ENCODE peak calls at places on chromosomes 13 and 19, in eight cellular contexts. N is uterus, J is lower lobe of right lung, F is RWPE1, W is transverse colon, M is right lobe of liver, U is spleen, D is RWPE2. A is an unnamed sample.

GRCh38 chr19:49559928-49560327 is 20.4 kb downstream of the NOSIP start:
- DNase-seq in N (no peak), J (no peak), F (no peak), W (no peak), M (no peak), U (no peak), D (no peak), A (no peak)

GRCh38 chr13:42816538-42816937 is 35.2 kb downstream of the FAM216B start:
- DNase-seq in N (no peak), J (no peak), F (no peak), W (no peak), M (no peak), U (no peak), D (no peak), A (no peak)

GRCh38 chr13:84894749-84895148 is 904.5 kb downstream of the SLITRK6 start:
- DNase-seq in N (no peak), J (no peak), F (no peak), W (no peak), M (no peak), U (peak; percentile 69), D (no peak), A (no peak)

GRCh38 chr19:50712833-50713232 is 6.8 kb downstream of the SHANK1 start:
- DNase-seq in N (no peak), J (no peak), F (no peak), W (no peak), M (no peak), U (no peak), D (no peak), A (no peak)

GRCh38 chr19:48508729-48509310 is 2.8 kb downstream of the LMTK3 start:
- DNase-seq in N (no peak), J (no peak), F (no peak), W (no peak), M (no peak), U (no peak), D (no peak), A (no peak)

GRCh38 chr19:28289294-28290063 is 923.5 kb downstream of the UQCRFS1 start:
- DNase-seq in N (no peak), J (no peak), F (no peak), W (peak; percentile 69), M (no peak), U (no peak), D (no peak), A (no peak)

GRCh38 chr19:48501961-48502719 is 9.5 kb downstream of the LMTK3 start:
- DNase-seq in N (no peak), J (peak; percentile 96), F (peak; percentile 92), W (peak; percentile 92), M (peak; percentile 75), U (peak; percentile 88), D (peak; percentile 99), A (no peak)

GRCh38 chr13:99288069-99288468 is 19.1 kb downstream of the GPR183 start:
- DNase-seq in N (no peak), J (no peak), F (no peak), W (no peak), M (no peak), U (no peak), D (no peak), A (no peak)

GRCh38 chr19:48793271-48793670 is 17.6 kb downstream of the BCAT2 start:
- DNase-seq in N (no peak), J (no peak), F (no peak), W (no peak), M (no peak), U (no peak), D (no peak), A (no peak)

GRCh38 chr19:29843180-29844051 is 31.6 kb downstream of the CCNE1 start:
- DNase-seq in N (no peak), J (peak; percentile 52), F (no peak), W (peak; percentile 25), M (peak; percentile 66), U (peak; percentile 88), D (no peak), A (peak; percentile 47)

GRCh38 chr13:30196025-30196424 is 111.3 kb downstream of the KATNAL1 start:
- DNase-seq in N (no peak), J (no peak), F (no peak), W (no peak), M (no peak), U (no peak), D (no peak), A (no peak)

GRCh38 chr19:17706750-17707181 is 12.5 kb upstream of the MAP1S start:
- DNase-seq in N (no peak), J (no peak), F (peak; percentile 59), W (no peak), M (no peak), U (no peak), D (no peak), A (no peak)

GRCh38 chr19:18194554-18195238 is 1.7 kb downstream of the MPV17L2 start:
- DNase-seq in N (peak; percentile 64), J (no peak), F (peak; percentile 63), W (peak; percentile 49), M (peak; percentile 59), U (peak; percentile 86), D (no peak), A (no peak)

GRCh38 chr19:1618157-1619093 is 13.2 kb upstream of the UQCR11 start:
- DNase-seq in N (no peak), J (no peak), F (peak; percentile 47), W (peak; percentile 60), M (no peak), U (no peak), D (peak; percentile 44), A (peak; percentile 61)

GRCh38 chr13:102504002-102504401 is 92.8 kb upstream of the TPP2 start:
- DNase-seq in N (no peak), J (no peak), F (no peak), W (no peak), M (no peak), U (no peak), D (no peak), A (no peak)

GRCh38 chr19:3320354-3320670 is 46.1 kb upstream of the NFIC start:
- DNase-seq in N (no peak), J (no peak), F (no peak), W (no peak), M (no peak), U (no peak), D (no peak), A (no peak)

GRCh38 chr13:106143930-106144709 is 391.3 kb downstream of the EFNB2 start:
- DNase-seq in N (no peak), J (no peak), F (peak; percentile 63), W (no peak), M (no peak), U (no peak), D (no peak), A (no peak)

DNA sequence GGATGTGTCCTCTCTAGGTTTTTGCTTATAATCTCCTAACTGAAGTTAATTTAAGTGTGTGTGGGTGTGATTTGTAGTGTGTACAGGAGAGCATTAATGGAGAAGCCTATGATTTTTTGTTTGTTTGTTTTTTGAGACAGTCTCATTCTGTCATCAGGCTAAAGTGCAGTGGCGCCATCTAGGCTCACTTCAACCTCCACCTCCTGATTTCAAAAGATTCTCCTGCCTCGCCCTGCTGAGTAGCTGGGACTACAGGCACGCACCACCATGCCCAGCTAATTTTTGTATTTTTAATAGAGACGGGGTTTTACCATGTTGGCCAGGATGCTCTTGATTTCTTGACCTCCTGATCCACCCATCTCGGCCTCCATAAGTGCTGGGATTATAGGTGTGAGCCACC is 20.6 kb downstream of the ZNF701 start:
- DNase-seq in N (no peak), J (no peak), F (no peak), W (no peak), M (no peak), U (no peak), D (no peak), A (no peak)
- TF ChIP-seq CTCF in N (no peak), J (no peak), F (no peak), W (no peak), M (no peak), U (no peak), D (no peak), A (peak; percentile 21)

GRCh38 chr19:38974599-38975213 is 836 bp downstream of the FBXO17 start:
- DNase-seq in N (no peak), J (no peak), F (no peak), W (no peak), M (no peak), U (no peak), D (no peak), A (no peak)

GRCh38 chr19:38977445-38978314 is 2.1 kb upstream of the FBXO17 start:
- DNase-seq in N (no peak), J (no peak), F (no peak), W (no peak), M (no peak), U (no peak), D (no peak), A (no peak)

GRCh38 chr19:38975214-38975860 is at the start of gene FBXO17:
- DNase-seq in N (peak; percentile 51), J (peak; percentile 52), F (peak; percentile 42), W (peak; percentile 27), M (peak; percentile 78), U (no peak), D (no peak), A (peak; percentile 43)

GRCh38 chr19:38978315-38978689 is 2.8 kb upstream of the FBXO17 start:
- DNase-seq in N (no peak), J (no peak), F (no peak), W (no peak), M (peak; percentile 59), U (no peak), D (no peak), A (no peak)

GRCh38 chr19:38975861-38976271 is 324 bp upstream of the FBXO17 start:
- DNase-seq in N (peak; percentile 51), J (no peak), F (no peak), W (no peak), M (peak; percentile 66), U (no peak), D (no peak), A (peak; percentile 20)
- H3K27ac ChIP-seq in N (peak overlapping the region; percentile 94), J (peak overlapping the region; percentile 77), F (peak overlapping the region; percentile 88), W (peak overlapping the region; percentile 87), M (peak overlapping the region; percentile 86), U (peak overlapping the region; percentile 64), D (peak overlapping the region; percentile 44), A (peak overlapping the region; percentile 74)

GRCh38 chr13:44818428-44818827 is 170.8 kb downstream of the NUFIP1 start:
- DNase-seq in N (no peak), J (no peak), F (peak; percentile 24), W (no peak), M (no peak), U (no peak), D (no peak), A (no peak)
- TF ChIP-seq CTCF in N (no peak), J (no peak), F (no peak), W (no peak), M (no peak), U (no peak), D (peak; percentile 14), A (no peak)

GRCh38 chr13:74910399-74910798 is 571.6 kb downstream of the TBC1D4 start:
- DNase-seq in N (no peak), J (no peak), F (no peak), W (no peak), M (no peak), U (no peak), D (no peak), A (no peak)

GRCh38 chr13:74907788-74908187 is 574.2 kb downstream of the TBC1D4 start:
- DNase-seq in N (no peak), J (no peak), F (no peak), W (no peak), M (no peak), U (no peak), D (no peak), A (no peak)

DNA sequence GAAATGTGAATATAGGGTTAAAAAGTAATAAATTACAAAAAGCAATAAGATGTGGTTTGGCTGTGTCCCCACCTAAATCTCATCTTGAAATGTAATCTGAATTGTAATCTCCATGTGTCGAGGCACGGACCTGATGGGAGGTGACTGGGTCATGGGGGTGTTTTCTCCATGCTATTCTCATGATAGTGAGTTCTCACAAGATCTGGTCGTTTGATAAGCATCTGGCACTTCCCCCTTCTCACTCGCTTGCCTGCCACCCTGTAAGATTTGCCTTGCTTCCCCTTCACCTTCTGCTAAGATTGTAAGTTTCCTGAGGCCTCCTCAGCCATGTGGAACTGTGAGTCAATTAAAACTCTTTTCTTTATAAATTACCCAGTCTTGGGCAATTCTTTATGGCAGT is 577.4 kb downstream of the TBC1D4 start:
- DNase-seq in N (no peak), J (no peak), F (no peak), W (no peak), M (no peak), U (no peak), D (no peak), A (no peak)
- H3K27ac ChIP-seq in N (no peak overlapping the region), J (no peak overlapping the region), F (no peak overlapping the region), W (no peak overlapping the region), M (no peak overlapping the region), U (no peak overlapping the region), D (no peak overlapping the region), A (no peak overlapping the region)